ENCODE peak calls at places on chromosomes 2 and 18, in four cellular contexts. E, K, P and U are unnamed samples.
A peak's percentile ranks its signal among the peaks of the same experiment; 100 is the strongest.

GRCh38 chr18:79971211-79971952 is 6.9 kb downstream of the HSBP1L1 start:
- DNase-seq in K (no peak), E (no peak), P (no peak), U (no peak)

GRCh38 chr2:239278361-239278760 is 122.5 kb downstream of the HDAC4 start:
- DNase-seq in K (no peak), P (no peak), E (no peak), U (no peak)

GRCh38 chr2:36663851-36664715 is 32.4 kb upstream of the VIT start:
- DNase-seq in E (peak; percentile 24), P (no peak), K (peak; percentile 85), U (peak; percentile 92)

GRCh38 chr2:212032536-212033219 is 505.9 kb downstream of the ERBB4 start:
- DNase-seq in K (peak; percentile 68), P (no peak), E (no peak), U (peak; percentile 77)

GRCh38 chr2:72859831-72860262 is 27.4 kb upstream of the SPR start:
- DNase-seq in P (no peak), E (peak; percentile 22), K (peak; percentile 58), U (peak; percentile 81)

GRCh38 chr2:64143154-64144056 is 815 bp downstream of the PELI1 start:
- DNase-seq in K (peak; percentile 43), P (peak; percentile 33), E (peak; percentile 39), U (peak; percentile 52)

GRCh38 chr2:1613731-1614354 is 130.5 kb downstream of the PXDN start:
- DNase-seq in P (peak; percentile 47), K (peak; percentile 90), E (no peak), U (peak; percentile 92)

GRCh38 chr2:19488009-19488691 is 129.7 kb upstream of the OSR1 start:
- DNase-seq in K (peak; percentile 82), E (no peak), P (no peak), U (peak; percentile 60)

GRCh38 chr18:40534748-40535147 is 1420.3 kb upstream of the PIK3C3 start:
- DNase-seq in P (no peak), K (peak; percentile 4), E (no peak), U (peak; percentile 58)